ENCODE peak calls at places on chromosomes 2 and 18, in seven cellular contexts. K, P, U, G, Y, F and O are unnamed samples.

GRCh38 chr2:207163053-207163814 is 2.5 kb downstream of the KLF7 start:
- DNase-seq in F (peak), U (peak), P (no peak), K (no peak), G (no peak), Y (peak), O (no peak)

GRCh38 chr2:170436077-170436943 is 258.4 kb downstream of the MYO3B start:
- DNase-seq in U (peak), F (no peak), G (no peak), P (no peak), K (no peak), Y (no peak), O (no peak)

GRCh38 chr2:142038826-142039225 is 92.0 kb downstream of the LRP1B start:
- DNase-seq in F (no peak), G (no peak), K (no peak), P (no peak), U (no peak), Y (no peak), O (no peak)

GRCh38 chr2:241750076-241750840 is 15.8 kb downstream of the D2HGDH start:
- DNase-seq in P (no peak), K (no peak), F (no peak), U (no peak), G (no peak), Y (no peak), O (no peak)

GRCh38 chr18:44763327-44763726 is 82.6 kb downstream of the SETBP1 start:
- DNase-seq in K (no peak), G (no peak), Y (no peak), F (no peak), P (no peak), U (no peak), O (no peak)

GRCh38 chr18:3261393-3262233 is at the start of gene MYL12B:
- DNase-seq in Y (peak), P (no peak), K (peak), U (peak), G (peak), F (peak), O (no peak)

GRCh38 chr2:173028671-173029070 is 47.0 kb upstream of the MAP3K20 start:
- DNase-seq in G (no peak), P (no peak), K (no peak), U (no peak), F (no peak), Y (no peak), O (no peak)

GRCh38 chr18:78782951-78783563 is 196.6 kb upstream of the SALL3 start:
- DNase-seq in K (no peak), G (no peak), P (no peak), Y (no peak), U (no peak), F (peak), O (no peak)

GRCh38 chr2:65055427-65056214 is 595 bp upstream of the CEP68 start:
- DNase-seq in K (peak), F (peak), G (no peak), P (no peak), U (no peak), Y (peak), O (no peak)

GRCh38 chr18:72541871-72542690 is 2.1 kb downstream of the CBLN2 start:
- DNase-seq in F (no peak), U (peak), G (no peak), Y (no peak), P (no peak), K (no peak), O (no peak)

GRCh38 chr2:110732422-110733413 is at the start of gene ACOXL:
- DNase-seq in Y (peak), P (no peak), G (peak), F (peak), K (peak), U (peak), O (no peak)

GRCh38 chr18:63505566-63506335 is 29.0 kb downstream of the SERPINB5 start:
- DNase-seq in U (peak), Y (peak), K (peak), F (no peak), P (peak), G (no peak), O (peak)

GRCh38 chr18:54762386-54762785 is 65.9 kb upstream of the RAB27B start:
- DNase-seq in U (no peak), Y (no peak), K (no peak), F (no peak), G (no peak), P (no peak), O (no peak)

GRCh38 chr2:159807183-159808037 is 9.4 kb upstream of the CD302 start:
- DNase-seq in Y (peak), F (peak), G (no peak), U (peak), K (peak), P (peak), O (no peak)

GRCh38 chr18:63763831-63764600 is 11.2 kb upstream of the SERPINB7 start:
- DNase-seq in P (no peak), K (no peak), U (no peak), F (no peak), G (no peak), Y (no peak), O (no peak)

GRCh38 chr2:43840961-43841360 is 2.2 kb downstream of the ABCG8 start:
- DNase-seq in P (no peak), G (no peak), Y (no peak), F (no peak), K (peak), U (no peak), O (no peak)

GRCh38 chr2:170377469-170378207 is 199.7 kb downstream of the MYO3B start:
- DNase-seq in G (no peak), U (no peak), Y (peak), P (no peak), F (peak), K (no peak), O (no peak)

GRCh38 chr2:52356560-52356959 is 1324.6 kb upstream of the NRXN1 start:
- DNase-seq in Y (no peak), U (no peak), G (no peak), K (no peak), F (no peak), P (no peak), O (no peak)

GRCh38 chr18:5868218-5868904 is 27.0 kb downstream of the TMEM200C start:
- DNase-seq in F (peak), Y (peak), U (peak), G (peak), P (peak), K (peak), O (peak)

GRCh38 chr2:187263675-187264580 is 184.1 kb downstream of the CALCRL start:
- DNase-seq in K (no peak), U (peak), Y (no peak), P (no peak), F (no peak), G (no peak), O (no peak)

GRCh38 chr2:26165403-26165802 is 7.5 kb upstream of the GAREM2 start:
- DNase-seq in F (no peak), P (no peak), K (no peak), G (no peak), U (no peak), Y (no peak), O (no peak)

GRCh38 chr18:43383031-43383430 is 105.7 kb upstream of the SYT4 start:
- DNase-seq in F (no peak), G (no peak), U (no peak), Y (no peak), P (no peak), K (no peak), O (peak)

DNA sequence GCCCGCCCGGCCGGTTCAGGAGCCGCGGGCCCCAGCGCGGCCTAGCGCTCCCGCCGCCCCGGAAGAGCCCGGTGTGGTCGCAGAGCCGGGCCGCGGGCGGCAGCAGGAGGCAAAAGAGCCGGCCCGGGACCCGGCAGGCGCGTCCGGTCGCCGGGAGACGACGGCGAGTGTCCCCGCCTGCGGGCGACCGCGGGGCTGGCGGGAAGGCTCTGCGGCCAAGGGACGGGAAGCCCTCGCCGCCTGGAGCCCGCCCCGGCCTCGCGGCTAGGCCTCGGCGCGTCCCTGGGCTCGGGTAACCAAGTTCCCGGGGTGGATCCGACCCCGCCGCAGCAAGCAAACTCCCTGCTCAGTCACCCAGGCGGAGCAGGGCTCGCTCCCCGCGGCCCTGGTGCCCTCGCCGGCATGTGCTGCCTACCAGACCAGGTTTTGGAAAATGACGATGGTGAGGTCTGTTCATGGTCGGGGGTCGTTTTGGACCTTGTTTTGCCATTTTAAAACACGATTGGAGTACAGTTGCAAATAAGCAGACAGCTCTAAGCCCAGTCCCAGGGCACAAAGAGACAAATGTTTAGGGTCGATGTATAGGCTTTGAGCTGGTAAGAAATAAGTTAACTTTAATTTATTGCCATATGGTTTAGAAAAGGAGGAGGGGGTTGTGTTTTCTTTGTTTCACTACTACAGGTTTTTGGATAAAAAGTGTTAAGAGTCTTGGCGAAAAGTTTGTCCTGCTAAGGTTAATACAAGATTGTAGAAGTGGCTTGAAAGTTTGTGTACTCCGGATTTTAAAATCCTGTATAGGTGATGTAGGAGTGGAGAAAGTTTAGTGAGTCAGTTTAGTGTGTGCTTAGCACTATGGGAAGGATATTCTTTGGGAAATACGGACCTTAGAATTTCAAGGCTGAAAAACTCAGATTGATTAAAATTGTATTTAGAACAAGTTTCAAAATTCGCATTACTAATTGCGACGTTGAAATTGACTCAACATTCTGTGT is 1.1 kb downstream of the KCMF1 start:
- DNase-seq in U (peak), G (peak), Y (peak), P (no peak), F (peak), K (no peak), O (no peak)
- TF ChIP-seq POLR2AphosphoS5 in U (no peak), G (no peak), Y (no peak), P (no peak), F (no peak), K (no peak), O (no peak)

GRCh38 chr2:212536385-212537310 is 2.0 kb downstream of the ERBB4 start:
- DNase-seq in Y (no peak), P (no peak), U (peak), G (no peak), K (no peak), F (no peak), O (no peak)

GRCh38 chr2:212538156-212539144 is at the start of gene ERBB4:
- DNase-seq in U (peak), G (no peak), Y (no peak), P (no peak), K (no peak), F (peak), O (no peak)

GRCh38 chr2:212535963-212536362 is 2.6 kb downstream of the ERBB4 start:
- DNase-seq in P (no peak), F (no peak), K (no peak), U (no peak), G (no peak), Y (no peak), O (no peak)

GRCh38 chr2:212539145-212539880 is 711 bp upstream of the ERBB4 start:
- DNase-seq in F (peak), Y (no peak), G (no peak), U (peak), K (peak), P (no peak), O (no peak)

DNA sequence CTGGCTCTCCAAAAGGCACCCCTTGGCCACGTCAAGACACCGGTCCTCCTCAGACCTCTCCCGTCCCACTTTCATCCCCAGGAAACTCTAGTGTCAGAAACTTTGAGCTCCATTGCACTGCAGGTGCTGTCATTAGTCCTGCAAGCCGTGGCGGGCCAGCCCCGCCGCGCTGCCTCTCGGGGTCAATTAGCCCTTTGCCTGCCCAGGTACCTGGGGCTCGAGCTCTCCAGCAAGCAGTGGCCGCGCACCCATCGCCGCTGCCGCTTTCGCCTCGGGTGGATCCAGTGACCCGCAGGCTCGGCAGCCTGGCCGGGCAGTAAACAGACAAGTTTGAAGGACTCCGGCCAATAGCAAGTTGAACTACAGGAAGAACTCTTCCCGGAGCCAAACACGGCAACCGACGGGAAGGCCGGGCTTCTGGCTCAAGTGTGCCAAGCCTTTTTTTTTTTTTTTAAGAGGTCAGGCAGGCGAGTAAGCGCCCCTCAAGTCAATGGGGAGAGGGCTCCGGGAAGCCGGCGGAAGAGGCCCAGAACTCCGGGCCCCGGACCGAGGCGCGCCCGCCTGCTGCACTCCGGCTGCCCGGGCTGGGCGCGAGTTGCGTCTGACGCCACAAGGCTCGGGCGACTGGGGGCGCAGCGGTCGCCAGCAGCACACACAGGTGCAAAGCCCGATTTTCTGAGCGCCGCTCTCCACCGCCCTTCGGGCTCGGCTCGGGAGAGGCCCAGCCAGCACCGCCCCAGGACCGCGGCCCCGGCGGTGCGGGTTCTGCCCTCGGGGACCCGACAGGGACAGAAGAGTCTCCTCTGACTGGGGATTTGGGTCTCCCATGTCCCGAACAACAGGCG is 1.1 kb downstream of the ERBB4 start:
- DNase-seq in K (no peak), F (peak), Y (no peak), G (no peak), U (peak), P (no peak), O (no peak)
- TF ChIP-seq POLR2AphosphoS5 in K (no peak), F (no peak), Y (no peak), G (no peak), U (no peak), P (no peak), O (no peak)

GRCh38 chr2:152445791-152446201 is 110.8 kb downstream of the FMNL2 start:
- DNase-seq in K (no peak), G (no peak), Y (no peak), P (no peak), F (no peak), U (no peak), O (no peak)
- TF ChIP-seq POLR2AphosphoS5 in K (no peak), G (no peak), Y (no peak), P (no peak), F (no peak), U (no peak), O (no peak)

GRCh38 chr2:39436592-39437521 is at the start of gene MAP4K3:
- DNase-seq in Y (peak), F (peak), G (peak), K (peak), P (peak), U (peak), O (peak)

GRCh38 chr2:39434233-39434897 is 2.7 kb downstream of the MAP4K3 start:
- DNase-seq in Y (no peak), K (no peak), F (no peak), U (no peak), G (no peak), P (no peak), O (no peak)

GRCh38 chr2:39435974-39436591 is 1.0 kb downstream of the MAP4K3 start:
- DNase-seq in F (no peak), K (no peak), Y (no peak), G (no peak), U (no peak), P (no peak), O (no peak)

GRCh38 chr2:39435254-39435653 is 1.8 kb downstream of the MAP4K3 start:
- DNase-seq in K (peak), P (no peak), F (no peak), Y (no peak), G (no peak), U (peak), O (no peak)

DNA sequence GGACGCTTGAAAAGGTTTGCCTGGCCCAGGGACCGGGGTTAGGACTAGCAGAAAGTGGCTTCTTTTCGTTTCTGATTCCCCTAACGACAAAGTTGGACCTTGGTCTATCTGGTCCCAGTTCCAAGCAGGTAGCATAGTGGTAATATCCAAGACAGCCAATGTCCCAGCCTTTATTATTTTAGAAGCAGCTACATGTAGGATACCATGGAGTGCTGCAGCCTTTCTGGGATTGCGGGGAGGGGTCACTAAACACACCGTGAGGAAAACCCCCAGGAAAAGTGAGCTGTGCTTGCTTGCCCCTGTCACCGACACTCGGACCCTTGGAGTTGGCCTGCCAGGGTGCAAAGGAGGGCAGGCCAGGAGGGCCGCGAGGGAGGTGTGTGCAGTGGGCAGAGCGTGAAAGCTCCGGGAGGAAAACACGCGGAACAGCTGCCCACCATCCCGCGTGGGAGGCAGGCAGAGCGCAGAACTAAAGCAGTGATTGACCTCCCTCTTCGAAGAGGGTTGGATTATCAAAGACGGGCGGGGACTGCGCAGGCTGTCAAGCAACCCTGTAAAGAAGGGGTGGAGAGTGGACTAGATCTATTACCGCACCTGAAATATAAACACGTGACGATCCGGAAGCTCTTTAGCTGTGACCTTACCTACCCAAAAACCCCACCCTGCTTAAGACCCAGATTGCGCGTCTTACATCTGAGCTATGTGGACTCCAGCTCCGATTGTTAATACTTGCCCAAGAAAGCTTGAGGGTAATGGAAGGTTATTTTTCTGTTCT is 624 bp upstream of the MAP4K3 start:
- DNase-seq in K (peak), U (peak), Y (peak), F (peak), G (peak), P (no peak), O (no peak)
- TF ChIP-seq POLR2AphosphoS5 in K (no peak), U (no peak), Y (peak), F (no peak), G (peak), P (no peak), O (no peak)

DNA sequence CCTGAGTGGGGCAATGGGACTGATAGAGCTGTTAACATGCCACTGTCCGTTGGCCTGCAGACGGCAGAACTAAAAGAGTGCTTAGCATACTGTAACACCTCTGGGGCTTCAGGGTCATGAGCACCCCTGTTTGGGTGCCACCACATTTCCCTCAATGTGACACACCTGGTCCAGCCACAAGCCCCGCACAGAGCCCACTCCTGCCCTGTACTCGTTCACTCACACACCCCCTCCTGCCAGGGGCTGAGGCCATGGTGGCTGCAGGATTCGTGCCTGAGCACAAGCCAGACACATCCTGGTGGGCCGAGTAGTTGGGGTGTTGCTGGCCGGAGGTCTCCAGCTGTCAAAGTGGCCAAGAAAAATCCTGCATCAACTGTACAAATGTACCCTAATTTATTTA is 4.4 kb upstream of the PPP4R3B start:
- DNase-seq in Y (no peak), F (no peak), U (no peak), P (no peak), K (no peak), G (no peak), O (no peak)
- TF ChIP-seq POLR2AphosphoS5 in Y (no peak), F (no peak), U (no peak), P (no peak), K (no peak), G (no peak), O (no peak)

GRCh38 chr2:96353606-96354095 is 18.1 kb downstream of the NCAPH start:
- DNase-seq in Y (no peak), G (no peak), K (no peak), P (no peak), F (no peak), U (no peak), O (no peak)

GRCh38 chr2:96347395-96347794 is 11.8 kb downstream of the NCAPH start:
- DNase-seq in U (no peak), G (no peak), P (no peak), Y (no peak), K (no peak), F (no peak), O (no peak)

GRCh38 chr2:96356889-96357288 is 21.3 kb downstream of the NCAPH start:
- DNase-seq in P (no peak), G (no peak), F (no peak), U (no peak), Y (no peak), K (no peak), O (no peak)

GRCh38 chr2:96354492-96354891 is 18.9 kb downstream of the NCAPH start:
- DNase-seq in U (no peak), P (no peak), Y (no peak), F (no peak), G (no peak), K (no peak), O (no peak)

GRCh38 chr2:96353032-96353561 is 17.5 kb downstream of the NCAPH start:
- DNase-seq in K (peak), G (no peak), F (no peak), P (no peak), U (no peak), Y (no peak), O (no peak)
- TF ChIP-seq POLR2AphosphoS5 in K (peak), G (no peak), F (no peak), P (no peak), U (no peak), Y (no peak), O (no peak)